ENCODE peak calls at places on chromosome 13, in nine cellular contexts. I, L, C, Q, W, Z, S, A and T are unnamed samples.
A peak's percentile ranks its signal among the peaks of the same experiment; 100 is the strongest.

GRCh38 chr13:107216046-107216715 is 648.2 kb upstream of the ARGLU1 start:
- DNase-seq in L (no peak), S (no peak), A (no peak), Z (no peak), Q (no peak), C (no peak), I (no peak), W (no peak), T (no peak)

GRCh38 chr13:24995225-24995804 is 100.6 kb upstream of the PABPC3 start:
- DNase-seq in L (peak; percentile 46), S (peak; percentile 84), I (peak; percentile 86), Z (peak; percentile 79), W (peak; percentile 58), Q (peak; percentile 27), A (peak; percentile 72), C (peak; percentile 34), T (peak; percentile 91)

GRCh38 chr13:34833562-34834182 is 108.4 kb upstream of the NBEA start:
- DNase-seq in I (peak; percentile 20), C (no peak), A (peak; percentile 10), S (peak; percentile 1), W (peak; percentile 38), L (no peak), Q (no peak), Z (no peak), T (peak; percentile 24)

GRCh38 chr13:30762643-30763042 is 27.3 kb downstream of the ALOX5AP start:
- DNase-seq in Z (no peak), C (no peak), I (no peak), A (no peak), W (no peak), Q (no peak), L (no peak), S (no peak), T (no peak)

GRCh38 chr13:42048625-42049453 is at the start of gene DGKH:
- DNase-seq in W (peak; percentile 75), I (peak; percentile 75), L (peak; percentile 80), Q (peak; percentile 66), S (peak; percentile 48), Z (peak; percentile 91), C (no peak), A (peak; percentile 70), T (peak; percentile 87)

GRCh38 chr13:91459485-91459884 is 61.1 kb downstream of the GPC5 start:
- DNase-seq in L (no peak), A (no peak), S (peak; percentile 30), I (no peak), W (no peak), C (no peak), Q (no peak), Z (no peak), T (no peak)

GRCh38 chr13:114124921-114125320 is 7.5 kb downstream of the RASA3 start:
- DNase-seq in W (no peak), Q (peak; percentile 46), S (no peak), A (peak; percentile 85), C (peak; percentile 35), I (peak; percentile 78), Z (peak; percentile 56), L (no peak), T (no peak)

GRCh38 chr13:37616131-37616530 is 17.6 kb upstream of the POSTN start:
- DNase-seq in A (no peak), L (no peak), I (peak; percentile 53), Z (no peak), Q (no peak), C (no peak), W (no peak), S (no peak), T (no peak)